ENCODE peak calls at places on chromosome 9, in seven cellular contexts. A is A172; E is AG08396; L is stimulated activated CD4-positive, alpha-beta T cell treated with anti-CD3 and anti-CD28 coated beads, Interleukin-15, amount 100 ng/mL, for 24 hours; Q is Kasumi-1; Z is NCI-H1417; K is SW480. I is an unnamed sample.

GRCh38 chr9:21871256-21871975 is 69.0 kb downstream of the MTAP start:
- DNase-seq in A (no peak), E (no peak), L (no peak), Q (no peak), Z (no peak), K (no peak), I (no peak)

GRCh38 chr9:14278291-14278721 is 35.6 kb downstream of the NFIB start:
- DNase-seq in A (no peak), E (peak; percentile 14), L (no peak), Q (no peak), Z (no peak), K (no peak), I (no peak)

GRCh38 chr9:124868511-124869465 is 6.9 kb downstream of the ARPC5L start:
- DNase-seq in A (peak; percentile 82), E (peak; percentile 97), L (peak; percentile 94), Q (peak; percentile 84), Z (peak; percentile 92), K (peak; percentile 88), I (no peak)

GRCh38 chr9:70043689-70044449 is at the start of gene MAMDC2:
- DNase-seq in A (no peak), E (peak; percentile 72), L (peak; percentile 6), Q (no peak), Z (peak; percentile 55), K (no peak), I (no peak)

GRCh38 chr9:33813712-33814641 is 3.0 kb upstream of the UBE2R2 start:
- DNase-seq in A (peak; percentile 63), E (peak; percentile 66), L (no peak), Q (peak; percentile 78), Z (no peak), K (peak; percentile 92), I (no peak)

GRCh38 chr9:91374939-91375338 is 13.2 kb upstream of the AUH start:
- DNase-seq in A (peak; percentile 78), E (peak; percentile 53), L (no peak), Q (no peak), Z (no peak), K (no peak), I (peak; percentile 44)

GRCh38 chr9:118331622-118332045 is 627.4 kb downstream of the TLR4 start:
- DNase-seq in A (peak; percentile 77), E (peak; percentile 1), L (no peak), Q (no peak), Z (no peak), K (no peak), I (no peak)

GRCh38 chr9:124000161-124000783 is 11.3 kb upstream of the LHX2 start:
- DNase-seq in A (no peak), E (no peak), L (no peak), Q (no peak), Z (peak; percentile 70), K (peak; percentile 21), I (no peak)

GRCh38 chr9:100590481-100590880 is 12.6 kb downstream of the CAVIN4 start:
- DNase-seq in A (peak; percentile 64), E (peak; percentile 49), L (no peak), Q (no peak), Z (no peak), K (no peak), I (no peak)

GRCh38 chr9:2060425-2060824 is 45.3 kb downstream of the SMARCA2 start:
- DNase-seq in A (no peak), E (peak; percentile 43), L (no peak), Q (no peak), Z (no peak), K (no peak), I (no peak)

GRCh38 chr9:93237535-93237934 is 53.6 kb downstream of the WNK2 start:
- DNase-seq in A (no peak), E (no peak), L (no peak), Q (no peak), Z (no peak), K (no peak), I (no peak)

GRCh38 chr9:104069288-104069687 is 24.8 kb upstream of the SMC2 start:
- DNase-seq in A (no peak), E (no peak), L (no peak), Q (no peak), Z (no peak), K (no peak), I (no peak)

GRCh38 chr9:97703437-97704326 is 6.5 kb upstream of the XPA start:
- DNase-seq in A (peak; percentile 94), E (peak; percentile 61), L (peak; percentile 49), Q (peak; percentile 82), Z (peak; percentile 64), K (peak; percentile 94), I (no peak)

GRCh38 chr9:79014929-79015699 is 556.7 kb upstream of the TLE4 start:
- DNase-seq in A (no peak), E (no peak), L (no peak), Q (no peak), Z (peak; percentile 70), K (no peak), I (no peak)

GRCh38 chr9:4657426-4658159 is 4.5 kb upstream of the PLPP6 start:
- DNase-seq in A (no peak), E (no peak), L (no peak), Q (no peak), Z (no peak), K (no peak), I (no peak)

GRCh38 chr9:109972026-109973005 is 192.3 kb downstream of the PALM2AKAP2 start:
- DNase-seq in A (no peak), E (no peak), L (peak; percentile 25), Q (peak; percentile 86), Z (no peak), K (no peak), I (no peak)

GRCh38 chr9:132755096-132755495 is 84.8 kb downstream of the GTF3C4 start:
- DNase-seq in A (no peak), E (no peak), L (no peak), Q (no peak), Z (no peak), K (no peak), I (no peak)

GRCh38 chr9:14301582-14301981 is 12.4 kb downstream of the NFIB start:
- DNase-seq in A (no peak), E (no peak), L (no peak), Q (no peak), Z (no peak), K (no peak), I (no peak)

GRCh38 chr9:16824545-16825041 is 45.9 kb downstream of the BNC2 start:
- DNase-seq in A (peak; percentile 1), E (no peak), L (no peak), Q (no peak), Z (peak; percentile 33), K (peak; percentile 5), I (peak; percentile 82)

GRCh38 chr9:37039065-37039464 is 5.0 kb upstream of the PAX5 start:
- DNase-seq in A (no peak), E (no peak), L (no peak), Q (no peak), Z (no peak), K (no peak), I (no peak)

GRCh38 chr9:133275105-133276000 is at the start of gene ABO:
- DNase-seq in A (no peak), E (no peak), L (no peak), Q (no peak), Z (peak; percentile 83), K (no peak), I (no peak)

GRCh38 chr9:71762900-71763653 is 5.2 kb downstream of the CEMIP2 start:
- DNase-seq in A (peak; percentile 20), E (peak; percentile 37), L (no peak), Q (no peak), Z (no peak), K (peak; percentile 68), I (no peak)

GRCh38 chr9:136268318-136268717 is 22.7 kb upstream of the QSOX2 start:
- DNase-seq in A (no peak), E (no peak), L (no peak), Q (no peak), Z (peak; percentile 20), K (peak; percentile 31), I (no peak)

GRCh38 chr9:136345281-136346156 is 18.0 kb downstream of the DNLZ start:
- DNase-seq in A (peak; percentile 71), E (peak; percentile 77), L (no peak), Q (no peak), Z (no peak), K (peak; percentile 70), I (no peak)

GRCh38 chr9:31323726-31324444 is 1060.6 kb upstream of the ACO1 start:
- DNase-seq in A (no peak), E (no peak), L (no peak), Q (peak; percentile 3), Z (no peak), K (no peak), I (no peak)

GRCh38 chr9:13364271-13364670 is 84.8 kb upstream of the MPDZ start:
- DNase-seq in A (no peak), E (no peak), L (no peak), Q (no peak), Z (no peak), K (no peak), I (no peak)

GRCh38 chr9:10438955-10439354 is 173.8 kb downstream of the PTPRD start:
- DNase-seq in A (no peak), E (no peak), L (no peak), Q (no peak), Z (no peak), K (no peak), I (no peak)

GRCh38 chr9:133839822-133840329 is 101.7 kb upstream of the SARDH start:
- DNase-seq in A (no peak), E (peak; percentile 52), L (no peak), Q (no peak), Z (no peak), K (no peak), I (no peak)

GRCh38 chr9:137672907-137673791 is 54.3 kb downstream of the EHMT1 start:
- DNase-seq in A (peak; percentile 53), E (peak; percentile 84), L (peak; percentile 50), Q (peak; percentile 82), Z (peak; percentile 57), K (peak; percentile 61), I (peak; percentile 33)

GRCh38 chr9:32782476-32783167 is 718 bp upstream of the TMEM215 start:
- DNase-seq in A (no peak), E (no peak), L (no peak), Q (no peak), Z (no peak), K (no peak), I (no peak)

GRCh38 chr9:114080773-114081440 is 2.8 kb upstream of the AMBP start:
- DNase-seq in A (no peak), E (no peak), L (no peak), Q (no peak), Z (no peak), K (no peak), I (no peak)

GRCh38 chr9:116288658-116289057 is 135.1 kb downstream of the PAPPA start:
- DNase-seq in A (peak; percentile 93), E (peak; percentile 70), L (no peak), Q (no peak), Z (no peak), K (peak; percentile 91), I (peak; percentile 89)

GRCh38 chr9:1087120-1087881 is 37.1 kb downstream of the DMRT2 start:
- DNase-seq in A (no peak), E (no peak), L (no peak), Q (no peak), Z (no peak), K (no peak), I (no peak)

GRCh38 chr9:80842383-80842782 is 847.0 kb downstream of the TLE1 start:
- DNase-seq in A (no peak), E (no peak), L (no peak), Q (no peak), Z (no peak), K (no peak), I (no peak)

GRCh38 chr9:127393680-127394079 is 3.3 kb upstream of the SLC2A8 start:
- DNase-seq in A (no peak), E (no peak), L (no peak), Q (no peak), Z (no peak), K (no peak), I (no peak)

GRCh38 chr9:15735083-15735974 is 182.5 kb downstream of the CCDC171 start:
- DNase-seq in A (peak; percentile 89), E (peak; percentile 53), L (no peak), Q (no peak), Z (no peak), K (no peak), I (peak; percentile 91)

GRCh38 chr9:123678878-123679329 is 251.0 kb downstream of the DENND1A start:
- DNase-seq in A (no peak), E (peak; percentile 20), L (no peak), Q (peak; percentile 17), Z (peak; percentile 61), K (no peak), I (no peak)

I was measured in HFF-Myc.